ENCODE peak calls at places on chromosome 2, in five cellular contexts. U is GM12865, X is D341Med, I is AG08395, Y is HuH-7.5. V is an unnamed sample.

GRCh38 chr2:160293401-160293911 is 93.4 kb upstream of the ITGB6 start:
- DNase-seq in U (no peak), X (no peak), I (peak), Y (no peak), V (peak)

GRCh38 chr2:203808041-203808750 is 59.4 kb upstream of the CTLA4 start:
- DNase-seq in U (no peak), X (no peak), I (peak), Y (no peak), V (peak)

GRCh38 chr2:54629914-54630609 is 93.4 kb upstream of the EML6 start:
- DNase-seq in U (peak), X (no peak), I (peak), Y (peak), V (no peak)

GRCh38 chr2:161104054-161104553 is 56.1 kb upstream of the TANK start:
- DNase-seq in U (peak), X (no peak), I (no peak), Y (no peak), V (no peak)

GRCh38 chr2:28367667-28368416 is 24.8 kb upstream of the FOSL2 start:
- DNase-seq in U (no peak), X (no peak), I (no peak), Y (no peak), V (no peak)

GRCh38 chr2:171800639-171801038 is 93.4 kb downstream of the SLC25A12 start:
- DNase-seq in U (no peak), X (no peak), I (no peak), Y (no peak), V (no peak)

GRCh38 chr2:129880309-129880708 is 99.2 kb upstream of the RAB6C start:
- DNase-seq in U (no peak), X (no peak), I (no peak), Y (no peak), V (no peak)

GRCh38 chr2:241868661-241869081 is 858 bp upstream of the RTP5 start:
- DNase-seq in U (no peak), X (no peak), I (no peak), Y (no peak), V (no peak)

GRCh38 chr2:179483131-179483530 is 218.5 kb upstream of the SESTD1 start:
- DNase-seq in U (no peak), X (no peak), I (no peak), Y (no peak), V (no peak)

GRCh38 chr2:166234112-166234846 is 106.5 kb upstream of the SCN1A start:
- DNase-seq in U (no peak), X (no peak), I (peak), Y (no peak), V (peak)

GRCh38 chr2:23508066-23508390 is 123.0 kb downstream of the KLHL29 start:
- DNase-seq in U (no peak), X (no peak), I (no peak), Y (no peak), V (no peak)

GRCh38 chr2:55718165-55719008 is 24.7 kb upstream of the PNPT1 start:
- DNase-seq in U (peak), X (peak), I (peak), Y (no peak), V (peak)

GRCh38 chr2:183093857-183094657 is 15.5 kb downstream of the DUSP19 start:
- DNase-seq in U (peak), X (no peak), I (peak), Y (no peak), V (no peak)

GRCh38 chr2:180130403-180130802 is 123.3 kb upstream of the CWC22 start:
- DNase-seq in U (no peak), X (no peak), I (peak), Y (no peak), V (no peak)